ENCODE peak calls at places on chromosomes 11 and 22, in nine cellular contexts. One of them, this sample, is unnamed.

GRCh38 chr11:5992604-5993251 is 5.9 kb upstream of the OR52L1 start:
- DNase-seq in activated naive CD8-positive, alpha-beta T cell treated with anti-CD3 and anti-CD28 coated beads, Interleukin-2, amount 10 ng/mL, durations not matched to agents 7 days and 5 days: no peak
- DNase-seq in lung: no peak
- DNase-seq in activated T-cell treated with anti-CD3 and anti-CD28 coated beads, Interleukin-2, amount 50 U/mL, for 48 hours: no peak
- DNase-seq in activated gamma-delta T cell: no peak
- DNase-seq in colonic mucosa: no peak
- DNase-seq in ACHN: peak
- DNase-seq in heart left ventricle: no peak
- DNase-seq in HFFc6: no peak
- DNase-seq in this sample: no peak

GRCh38 chr22:24214467-24215285 is 30.2 kb downstream of the GGT5 start:
- DNase-seq in HFFc6: no peak
- DNase-seq in ACHN: no peak
- DNase-seq in lung: no peak
- DNase-seq in activated gamma-delta T cell: no peak
- DNase-seq in colonic mucosa: no peak
- DNase-seq in activated naive CD8-positive, alpha-beta T cell treated with anti-CD3 and anti-CD28 coated beads, Interleukin-2, amount 10 ng/mL, durations not matched to agents 7 days and 5 days: no peak
- DNase-seq in heart left ventricle: no peak
- DNase-seq in activated T-cell treated with anti-CD3 and anti-CD28 coated beads, Interleukin-2, amount 50 U/mL, for 48 hours: no peak
- DNase-seq in this sample: no peak

GRCh38 chr11:103007521-103007920 is 52.0 kb upstream of the MMP13 start:
- DNase-seq in activated naive CD8-positive, alpha-beta T cell treated with anti-CD3 and anti-CD28 coated beads, Interleukin-2, amount 10 ng/mL, durations not matched to agents 7 days and 5 days: no peak
- DNase-seq in activated T-cell treated with anti-CD3 and anti-CD28 coated beads, Interleukin-2, amount 50 U/mL, for 48 hours: no peak
- DNase-seq in activated gamma-delta T cell: no peak
- DNase-seq in ACHN: no peak
- DNase-seq in heart left ventricle: no peak
- DNase-seq in colonic mucosa: no peak
- DNase-seq in lung: no peak
- DNase-seq in HFFc6: peak
- DNase-seq in this sample: no peak

GRCh38 chr22:42743501-42743991 is 22.9 kb upstream of the A4GALT start:
- DNase-seq in ACHN: no peak
- DNase-seq in lung: peak
- DNase-seq in activated naive CD8-positive, alpha-beta T cell treated with anti-CD3 and anti-CD28 coated beads, Interleukin-2, amount 10 ng/mL, durations not matched to agents 7 days and 5 days: no peak
- DNase-seq in heart left ventricle: peak
- DNase-seq in activated gamma-delta T cell: no peak
- DNase-seq in colonic mucosa: peak
- DNase-seq in HFFc6: no peak
- DNase-seq in activated T-cell treated with anti-CD3 and anti-CD28 coated beads, Interleukin-2, amount 50 U/mL, for 48 hours: no peak
- DNase-seq in this sample: no peak

GRCh38 chr22:49367016-49367697 is 460.5 kb downstream of the BRD1 start:
- DNase-seq in lung: peak
- DNase-seq in activated naive CD8-positive, alpha-beta T cell treated with anti-CD3 and anti-CD28 coated beads, Interleukin-2, amount 10 ng/mL, durations not matched to agents 7 days and 5 days: no peak
- DNase-seq in HFFc6: no peak
- DNase-seq in colonic mucosa: peak
- DNase-seq in heart left ventricle: no peak
- DNase-seq in activated T-cell treated with anti-CD3 and anti-CD28 coated beads, Interleukin-2, amount 50 U/mL, for 48 hours: no peak
- DNase-seq in ACHN: no peak
- DNase-seq in activated gamma-delta T cell: no peak
- DNase-seq in this sample: no peak

GRCh38 chr11:63536669-63537292 is at the start of gene PLAAT4:
- DNase-seq in activated T-cell treated with anti-CD3 and anti-CD28 coated beads, Interleukin-2, amount 50 U/mL, for 48 hours: peak
- DNase-seq in activated gamma-delta T cell: no peak
- DNase-seq in colonic mucosa: peak
- DNase-seq in HFFc6: peak
- DNase-seq in ACHN: peak
- DNase-seq in activated naive CD8-positive, alpha-beta T cell treated with anti-CD3 and anti-CD28 coated beads, Interleukin-2, amount 10 ng/mL, durations not matched to agents 7 days and 5 days: peak
- DNase-seq in heart left ventricle: peak
- DNase-seq in lung: peak
- DNase-seq in this sample: peak

GRCh38 chr11:114208371-114208770 is 87.8 kb upstream of the NNMT start:
- DNase-seq in heart left ventricle: no peak
- DNase-seq in activated T-cell treated with anti-CD3 and anti-CD28 coated beads, Interleukin-2, amount 50 U/mL, for 48 hours: peak
- DNase-seq in HFFc6: no peak
- DNase-seq in activated naive CD8-positive, alpha-beta T cell treated with anti-CD3 and anti-CD28 coated beads, Interleukin-2, amount 10 ng/mL, durations not matched to agents 7 days and 5 days: no peak
- DNase-seq in ACHN: peak
- DNase-seq in activated gamma-delta T cell: no peak
- DNase-seq in colonic mucosa: no peak
- DNase-seq in lung: no peak
- DNase-seq in this sample: no peak

GRCh38 chr11:33043221-33043833 is 4.0 kb downstream of the TCP11L1 start:
- DNase-seq in HFFc6: peak
- DNase-seq in activated gamma-delta T cell: no peak
- DNase-seq in activated naive CD8-positive, alpha-beta T cell treated with anti-CD3 and anti-CD28 coated beads, Interleukin-2, amount 10 ng/mL, durations not matched to agents 7 days and 5 days: no peak
- DNase-seq in colonic mucosa: no peak
- DNase-seq in lung: no peak
- DNase-seq in heart left ventricle: no peak
- DNase-seq in activated T-cell treated with anti-CD3 and anti-CD28 coated beads, Interleukin-2, amount 50 U/mL, for 48 hours: no peak
- DNase-seq in ACHN: no peak
- DNase-seq in this sample: no peak

GRCh38 chr22:28799834-28800307 is 498 bp downstream of the XBP1 start:
- DNase-seq in ACHN: peak
- DNase-seq in activated T-cell treated with anti-CD3 and anti-CD28 coated beads, Interleukin-2, amount 50 U/mL, for 48 hours: no peak
- DNase-seq in HFFc6: peak
- DNase-seq in activated gamma-delta T cell: no peak
- DNase-seq in activated naive CD8-positive, alpha-beta T cell treated with anti-CD3 and anti-CD28 coated beads, Interleukin-2, amount 10 ng/mL, durations not matched to agents 7 days and 5 days: no peak
- DNase-seq in colonic mucosa: peak
- DNase-seq in heart left ventricle: peak
- DNase-seq in lung: peak
- DNase-seq in this sample: no peak

GRCh38 chr22:29032584-29032983 is 29.0 kb downstream of the C22orf31 start:
- DNase-seq in activated gamma-delta T cell: no peak
- DNase-seq in colonic mucosa: no peak
- DNase-seq in heart left ventricle: no peak
- DNase-seq in ACHN: peak
- DNase-seq in activated naive CD8-positive, alpha-beta T cell treated with anti-CD3 and anti-CD28 coated beads, Interleukin-2, amount 10 ng/mL, durations not matched to agents 7 days and 5 days: no peak
- DNase-seq in lung: no peak
- DNase-seq in activated T-cell treated with anti-CD3 and anti-CD28 coated beads, Interleukin-2, amount 50 U/mL, for 48 hours: no peak
- DNase-seq in HFFc6: no peak
- DNase-seq in this sample: no peak

GRCh38 chr11:112292188-112292587 is 31.5 kb upstream of the PLET1 start:
- DNase-seq in activated naive CD8-positive, alpha-beta T cell treated with anti-CD3 and anti-CD28 coated beads, Interleukin-2, amount 10 ng/mL, durations not matched to agents 7 days and 5 days: no peak
- DNase-seq in ACHN: no peak
- DNase-seq in heart left ventricle: no peak
- DNase-seq in lung: no peak
- DNase-seq in HFFc6: no peak
- DNase-seq in activated T-cell treated with anti-CD3 and anti-CD28 coated beads, Interleukin-2, amount 50 U/mL, for 48 hours: no peak
- DNase-seq in activated gamma-delta T cell: no peak
- DNase-seq in colonic mucosa: no peak
- DNase-seq in this sample: no peak

GRCh38 chr22:41874090-41874489 is 40.8 kb downstream of the SHISA8 start:
- DNase-seq in colonic mucosa: no peak
- DNase-seq in activated T-cell treated with anti-CD3 and anti-CD28 coated beads, Interleukin-2, amount 50 U/mL, for 48 hours: no peak
- DNase-seq in activated gamma-delta T cell: no peak
- DNase-seq in activated naive CD8-positive, alpha-beta T cell treated with anti-CD3 and anti-CD28 coated beads, Interleukin-2, amount 10 ng/mL, durations not matched to agents 7 days and 5 days: no peak
- DNase-seq in HFFc6: no peak
- DNase-seq in lung: no peak
- DNase-seq in heart left ventricle: no peak
- DNase-seq in ACHN: no peak
- DNase-seq in this sample: no peak

GRCh38 chr11:117815262-117815803 is 9.2 kb downstream of the FXYD2 start:
- DNase-seq in activated T-cell treated with anti-CD3 and anti-CD28 coated beads, Interleukin-2, amount 50 U/mL, for 48 hours: peak
- DNase-seq in activated gamma-delta T cell: peak
- DNase-seq in ACHN: peak
- DNase-seq in HFFc6: no peak
- DNase-seq in activated naive CD8-positive, alpha-beta T cell treated with anti-CD3 and anti-CD28 coated beads, Interleukin-2, amount 10 ng/mL, durations not matched to agents 7 days and 5 days: peak
- DNase-seq in lung: no peak
- DNase-seq in colonic mucosa: no peak
- DNase-seq in heart left ventricle: no peak
- DNase-seq in this sample: peak

GRCh38 chr11:59822989-59823566 is 12.5 kb upstream of the MRPL16 start:
- DNase-seq in lung: no peak
- DNase-seq in heart left ventricle: no peak
- DNase-seq in HFFc6: peak
- DNase-seq in activated naive CD8-positive, alpha-beta T cell treated with anti-CD3 and anti-CD28 coated beads, Interleukin-2, amount 10 ng/mL, durations not matched to agents 7 days and 5 days: no peak
- DNase-seq in colonic mucosa: peak
- DNase-seq in ACHN: peak
- DNase-seq in activated gamma-delta T cell: no peak
- DNase-seq in activated T-cell treated with anti-CD3 and anti-CD28 coated beads, Interleukin-2, amount 50 U/mL, for 48 hours: no peak
- DNase-seq in this sample: no peak

GRCh38 chr11:27468643-27469332 is 3.8 kb downstream of the LGR4 start:
- DNase-seq in ACHN: peak
- DNase-seq in lung: no peak
- DNase-seq in activated T-cell treated with anti-CD3 and anti-CD28 coated beads, Interleukin-2, amount 50 U/mL, for 48 hours: no peak
- DNase-seq in activated gamma-delta T cell: no peak
- DNase-seq in colonic mucosa: peak
- DNase-seq in activated naive CD8-positive, alpha-beta T cell treated with anti-CD3 and anti-CD28 coated beads, Interleukin-2, amount 10 ng/mL, durations not matched to agents 7 days and 5 days: no peak
- DNase-seq in heart left ventricle: no peak
- DNase-seq in HFFc6: peak
- DNase-seq in this sample: no peak

GRCh38 chr22:49934144-49934890 is 15.9 kb downstream of the CRELD2 start:
- DNase-seq in activated gamma-delta T cell: peak
- DNase-seq in ACHN: peak
- DNase-seq in lung: peak
- DNase-seq in activated T-cell treated with anti-CD3 and anti-CD28 coated beads, Interleukin-2, amount 50 U/mL, for 48 hours: peak
- DNase-seq in HFFc6: no peak
- DNase-seq in colonic mucosa: peak
- DNase-seq in heart left ventricle: peak
- DNase-seq in activated naive CD8-positive, alpha-beta T cell treated with anti-CD3 and anti-CD28 coated beads, Interleukin-2, amount 10 ng/mL, durations not matched to agents 7 days and 5 days: no peak
- DNase-seq in this sample: no peak

GRCh38 chr11:73114835-73115220 is 27.3 kb downstream of the FCHSD2 start:
- DNase-seq in activated naive CD8-positive, alpha-beta T cell treated with anti-CD3 and anti-CD28 coated beads, Interleukin-2, amount 10 ng/mL, durations not matched to agents 7 days and 5 days: no peak
- DNase-seq in activated gamma-delta T cell: no peak
- DNase-seq in HFFc6: no peak
- DNase-seq in ACHN: no peak
- DNase-seq in heart left ventricle: no peak
- DNase-seq in lung: no peak
- DNase-seq in colonic mucosa: no peak
- DNase-seq in activated T-cell treated with anti-CD3 and anti-CD28 coated beads, Interleukin-2, amount 50 U/mL, for 48 hours: no peak
- DNase-seq in this sample: no peak

GRCh38 chr11:131418214-131418613 is 47.8 kb downstream of the NTM start:
- DNase-seq in activated naive CD8-positive, alpha-beta T cell treated with anti-CD3 and anti-CD28 coated beads, Interleukin-2, amount 10 ng/mL, durations not matched to agents 7 days and 5 days: no peak
- DNase-seq in colonic mucosa: no peak
- DNase-seq in HFFc6: no peak
- DNase-seq in activated gamma-delta T cell: no peak
- DNase-seq in heart left ventricle: no peak
- DNase-seq in lung: no peak
- DNase-seq in ACHN: no peak
- DNase-seq in activated T-cell treated with anti-CD3 and anti-CD28 coated beads, Interleukin-2, amount 50 U/mL, for 48 hours: no peak
- DNase-seq in this sample: no peak

GRCh38 chr22:31857247-31857646 is 87.1 kb upstream of the YWHAH start:
- DNase-seq in HFFc6: no peak
- DNase-seq in activated naive CD8-positive, alpha-beta T cell treated with anti-CD3 and anti-CD28 coated beads, Interleukin-2, amount 10 ng/mL, durations not matched to agents 7 days and 5 days: no peak
- DNase-seq in colonic mucosa: peak
- DNase-seq in lung: no peak
- DNase-seq in ACHN: no peak
- DNase-seq in activated T-cell treated with anti-CD3 and anti-CD28 coated beads, Interleukin-2, amount 50 U/mL, for 48 hours: no peak
- DNase-seq in heart left ventricle: no peak
- DNase-seq in activated gamma-delta T cell: no peak
- DNase-seq in this sample: no peak

GRCh38 chr11:27621440-27622161 is 78.7 kb downstream of the BDNF start:
- DNase-seq in activated T-cell treated with anti-CD3 and anti-CD28 coated beads, Interleukin-2, amount 50 U/mL, for 48 hours: no peak
- DNase-seq in colonic mucosa: no peak
- DNase-seq in heart left ventricle: no peak
- DNase-seq in activated naive CD8-positive, alpha-beta T cell treated with anti-CD3 and anti-CD28 coated beads, Interleukin-2, amount 10 ng/mL, durations not matched to agents 7 days and 5 days: no peak
- DNase-seq in lung: no peak
- DNase-seq in ACHN: no peak
- DNase-seq in activated gamma-delta T cell: no peak
- DNase-seq in HFFc6: no peak
- DNase-seq in this sample: no peak

GRCh38 chr11:117604349-117604995 is 192.5 kb downstream of the DSCAML1 start:
- DNase-seq in lung: no peak
- DNase-seq in HFFc6: no peak
- DNase-seq in activated gamma-delta T cell: no peak
- DNase-seq in heart left ventricle: no peak
- DNase-seq in ACHN: no peak
- DNase-seq in activated naive CD8-positive, alpha-beta T cell treated with anti-CD3 and anti-CD28 coated beads, Interleukin-2, amount 10 ng/mL, durations not matched to agents 7 days and 5 days: no peak
- DNase-seq in activated T-cell treated with anti-CD3 and anti-CD28 coated beads, Interleukin-2, amount 50 U/mL, for 48 hours: no peak
- DNase-seq in colonic mucosa: no peak
- DNase-seq in this sample: no peak

GRCh38 chr11:26766996-26767395 is 45.1 kb upstream of the SLC5A12 start:
- DNase-seq in activated gamma-delta T cell: no peak
- DNase-seq in ACHN: no peak
- DNase-seq in lung: no peak
- DNase-seq in activated naive CD8-positive, alpha-beta T cell treated with anti-CD3 and anti-CD28 coated beads, Interleukin-2, amount 10 ng/mL, durations not matched to agents 7 days and 5 days: no peak
- DNase-seq in activated T-cell treated with anti-CD3 and anti-CD28 coated beads, Interleukin-2, amount 50 U/mL, for 48 hours: no peak
- DNase-seq in HFFc6: no peak
- DNase-seq in heart left ventricle: no peak
- DNase-seq in colonic mucosa: no peak
- DNase-seq in this sample: no peak

GRCh38 chr11:127859941-127860354 is 727.4 kb downstream of the ETS1 start:
- DNase-seq in lung: no peak
- DNase-seq in HFFc6: peak
- DNase-seq in ACHN: no peak
- DNase-seq in colonic mucosa: no peak
- DNase-seq in activated naive CD8-positive, alpha-beta T cell treated with anti-CD3 and anti-CD28 coated beads, Interleukin-2, amount 10 ng/mL, durations not matched to agents 7 days and 5 days: no peak
- DNase-seq in activated T-cell treated with anti-CD3 and anti-CD28 coated beads, Interleukin-2, amount 50 U/mL, for 48 hours: no peak
- DNase-seq in activated gamma-delta T cell: no peak
- DNase-seq in heart left ventricle: no peak
- DNase-seq in this sample: no peak

GRCh38 chr22:17387356-17387755 is 18.1 kb downstream of the CECR2 start:
- DNase-seq in activated naive CD8-positive, alpha-beta T cell treated with anti-CD3 and anti-CD28 coated beads, Interleukin-2, amount 10 ng/mL, durations not matched to agents 7 days and 5 days: no peak
- DNase-seq in activated T-cell treated with anti-CD3 and anti-CD28 coated beads, Interleukin-2, amount 50 U/mL, for 48 hours: no peak
- DNase-seq in colonic mucosa: no peak
- DNase-seq in ACHN: no peak
- DNase-seq in activated gamma-delta T cell: no peak
- DNase-seq in HFFc6: no peak
- DNase-seq in heart left ventricle: no peak
- DNase-seq in lung: no peak
- DNase-seq in this sample: no peak

GRCh38 chr11:113384551-113384950 is 3.0 kb upstream of the ANKK1 start:
- DNase-seq in activated naive CD8-positive, alpha-beta T cell treated with anti-CD3 and anti-CD28 coated beads, Interleukin-2, amount 10 ng/mL, durations not matched to agents 7 days and 5 days: no peak
- DNase-seq in HFFc6: peak
- DNase-seq in activated T-cell treated with anti-CD3 and anti-CD28 coated beads, Interleukin-2, amount 50 U/mL, for 48 hours: no peak
- DNase-seq in colonic mucosa: no peak
- DNase-seq in heart left ventricle: no peak
- DNase-seq in activated gamma-delta T cell: no peak
- DNase-seq in ACHN: peak
- DNase-seq in lung: no peak
- DNase-seq in this sample: no peak